ENCODE peak calls at places on chromosomes 7 and 10, in ten cellular contexts. Z is adrenal gland, O is brain microvascular endothelial cell, A is lower lobe of right lung, S is pancreas, I is SK-N-MC, L is skeletal muscle cell, B is right cardiac atrium, G is body of pancreas, C is cardiac muscle cell. F is an unnamed sample.

GRCh38 chr10:19889279-19889678 is 73.0 kb downstream of the PLXDC2 start:
- DNase-seq in G (no peak), C (no peak), B (no peak), S (no peak), I (no peak), L (no peak), O (no peak), Z (no peak), A (no peak), F (no peak)

GRCh38 chr10:88858493-88858892 is 6.8 kb upstream of the ANKRD22 start:
- DNase-seq in L (no peak), Z (no peak), C (no peak), A (no peak), S (no peak), B (no peak), G (no peak), I (no peak), O (no peak), F (no peak)

GRCh38 chr7:147412109-147412508 is 1178.5 kb upstream of the C7orf33 start:
- DNase-seq in C (peak), B (no peak), S (no peak), A (no peak), L (no peak), Z (no peak), I (no peak), G (no peak), O (no peak), F (no peak)

GRCh38 chr7:74193054-74193453 is 16.8 kb upstream of the LAT2 start:
- DNase-seq in B (no peak), O (no peak), C (no peak), G (no peak), I (no peak), A (no peak), Z (no peak), S (no peak), L (no peak), F (no peak)

GRCh38 chr7:33610918-33611317 is 294.4 kb upstream of the BMPER start:
- DNase-seq in B (no peak), Z (no peak), S (no peak), G (no peak), O (no peak), A (no peak), I (no peak), C (no peak), L (no peak), F (no peak)

GRCh38 chr10:119933179-119933578 is 40.6 kb downstream of the SEC23IP start:
- DNase-seq in I (no peak), Z (no peak), L (no peak), B (no peak), G (no peak), S (no peak), O (no peak), A (no peak), C (peak), F (peak)

GRCh38 chr10:23291551-23292334 is 52.9 kb downstream of the C10orf67 start:
- DNase-seq in B (no peak), A (no peak), I (no peak), S (peak), L (no peak), O (no peak), C (no peak), Z (no peak), G (peak), F (no peak)

GRCh38 chr10:6995846-6996245 is 415.0 kb downstream of the SFMBT2 start:
- DNase-seq in A (no peak), L (peak), B (no peak), O (no peak), G (no peak), I (no peak), S (no peak), Z (no peak), C (peak), F (no peak)

GRCh38 chr7:30474893-30475292 is 3.7 kb downstream of the NOD1 start:
- DNase-seq in S (no peak), Z (no peak), O (no peak), A (no peak), L (peak), G (peak), C (peak), B (no peak), I (no peak), F (no peak)

GRCh38 chr10:126904807-126905686 is at the start of gene DOCK1:
- DNase-seq in A (peak), G (peak), O (peak), L (peak), I (no peak), B (peak), C (peak), S (peak), Z (peak), F (no peak)

GRCh38 chr7:30744075-30744417 is 7.9 kb upstream of the INMT start:
- DNase-seq in C (no peak), G (no peak), I (no peak), Z (no peak), S (no peak), B (no peak), A (no peak), L (no peak), O (no peak), F (no peak)

GRCh38 chr7:97798036-97799019 is 66.4 kb downstream of the TAC1 start:
- DNase-seq in B (no peak), Z (no peak), C (no peak), A (no peak), I (no peak), S (no peak), G (no peak), O (no peak), L (no peak), F (no peak)

GRCh38 chr7:146129997-146130396 is 13.4 kb downstream of the CNTNAP2 start:
- DNase-seq in C (no peak), G (no peak), S (no peak), A (no peak), O (no peak), B (no peak), Z (no peak), L (no peak), I (no peak), F (no peak)

GRCh38 chr10:91043173-91043910 is 122.5 kb upstream of the ANKRD1 start:
- DNase-seq in S (no peak), O (peak), A (no peak), B (no peak), Z (no peak), L (no peak), I (no peak), C (peak), G (peak), F (peak)

GRCh38 chr7:100887186-100887954 is 2.1 kb downstream of the UFSP1 start:
- DNase-seq in S (no peak), O (no peak), C (no peak), I (no peak), G (no peak), A (peak), B (no peak), Z (peak), L (no peak), F (peak)

GRCh38 chr10:22681783-22682183 is 32.6 kb downstream of the PIP4K2A start:
- DNase-seq in S (peak), C (peak), I (no peak), B (no peak), L (peak), O (peak), Z (no peak), A (no peak), G (peak), F (no peak)

GRCh38 chr10:98394855-98395440 is 20.0 kb downstream of the PYROXD2 start:
- DNase-seq in I (no peak), C (no peak), L (no peak), Z (no peak), G (no peak), A (no peak), B (no peak), S (no peak), O (no peak), F (no peak)

GRCh38 chr7:95110707-95111106 is 203.3 kb downstream of the PPP1R9A start:
- DNase-seq in L (no peak), O (no peak), B (no peak), G (no peak), C (no peak), S (no peak), A (no peak), I (no peak), Z (no peak), F (no peak)

GRCh38 chr7:30708983-30709382 is 26.7 kb upstream of the CRHR2 start:
- DNase-seq in Z (no peak), G (peak), A (no peak), C (peak), S (no peak), B (peak), I (no peak), O (no peak), L (peak), F (no peak)

GRCh38 chr10:128087884-128088695 is 38.1 kb downstream of the MKI67 start:
- DNase-seq in G (no peak), L (no peak), O (no peak), I (no peak), Z (no peak), C (no peak), A (no peak), S (no peak), B (no peak), F (no peak)

GRCh38 chr10:35394411-35394851 is 58.1 kb downstream of the CCNY start:
- DNase-seq in L (no peak), O (no peak), C (no peak), A (peak), S (no peak), B (no peak), I (no peak), Z (no peak), G (no peak), F (no peak)

GRCh38 chr10:64505496-64505895 is 984.3 kb downstream of the REEP3 start:
- DNase-seq in I (no peak), C (no peak), G (no peak), O (no peak), A (no peak), L (no peak), B (no peak), S (no peak), Z (no peak), F (no peak)

GRCh38 chr7:101099969-101100781 is 14.9 kb downstream of the TRIM56 start:
- DNase-seq in A (peak), G (peak), L (peak), Z (peak), B (peak), S (peak), O (peak), C (peak), I (peak), F (no peak)

GRCh38 chr7:36986429-36987362 is 262.4 kb upstream of the AOAH start:
- DNase-seq in O (peak), I (no peak), L (no peak), G (peak), Z (peak), A (peak), C (peak), S (peak), B (peak), F (peak)

GRCh38 chr10:80131499-80131901 is 1.0 kb upstream of the PLAC9 start:
- DNase-seq in L (no peak), B (no peak), O (no peak), C (no peak), S (no peak), Z (no peak), G (no peak), A (no peak), I (no peak), F (no peak)
- H3K4me3 ChIP-seq in L (no peak), B (no peak), O (no peak), C (no peak), S (no peak), Z (no peak), G (no peak), A (no peak), I (no peak), F (no peak)

DNA sequence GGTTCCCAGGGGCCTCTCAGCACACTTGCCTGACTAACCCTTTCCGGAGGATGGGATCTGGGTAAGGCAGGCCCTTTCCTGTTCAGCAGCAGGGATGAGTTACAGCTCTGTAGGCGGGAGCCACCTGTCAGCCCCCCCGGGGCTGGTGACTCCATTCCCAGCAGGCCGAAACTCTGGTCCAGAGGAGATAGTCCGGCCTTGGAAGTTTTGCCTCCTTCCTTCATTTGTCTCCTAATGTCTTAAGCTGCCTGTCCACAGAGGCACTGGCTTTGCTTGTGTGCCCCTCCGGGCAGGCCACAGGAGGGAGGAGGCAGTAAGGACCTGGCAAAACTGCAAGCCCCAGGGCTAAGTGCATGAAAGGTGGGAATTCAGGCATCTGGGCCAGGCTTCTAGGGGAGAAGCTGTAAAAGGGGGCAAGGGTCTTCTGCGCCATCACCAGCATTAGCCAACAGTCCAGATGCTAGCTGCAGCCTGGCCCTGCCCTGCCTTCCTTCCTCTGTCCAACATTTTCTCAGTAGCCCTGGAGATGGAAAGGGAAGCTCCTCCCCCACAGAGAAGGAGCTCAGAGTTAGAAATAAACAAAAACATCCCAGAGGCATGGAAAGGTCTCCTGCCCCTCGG is 1.2 kb downstream of the ADIRF start:
- DNase-seq in A (no peak), O (no peak), S (no peak), C (peak), Z (peak), G (no peak), L (no peak), B (no peak), I (no peak), F (no peak)
- H3K4me3 ChIP-seq in A (peak), O (no peak), S (no peak), C (no peak), Z (peak), G (no peak), L (peak), B (peak), I (no peak), F (no peak)

DNA sequence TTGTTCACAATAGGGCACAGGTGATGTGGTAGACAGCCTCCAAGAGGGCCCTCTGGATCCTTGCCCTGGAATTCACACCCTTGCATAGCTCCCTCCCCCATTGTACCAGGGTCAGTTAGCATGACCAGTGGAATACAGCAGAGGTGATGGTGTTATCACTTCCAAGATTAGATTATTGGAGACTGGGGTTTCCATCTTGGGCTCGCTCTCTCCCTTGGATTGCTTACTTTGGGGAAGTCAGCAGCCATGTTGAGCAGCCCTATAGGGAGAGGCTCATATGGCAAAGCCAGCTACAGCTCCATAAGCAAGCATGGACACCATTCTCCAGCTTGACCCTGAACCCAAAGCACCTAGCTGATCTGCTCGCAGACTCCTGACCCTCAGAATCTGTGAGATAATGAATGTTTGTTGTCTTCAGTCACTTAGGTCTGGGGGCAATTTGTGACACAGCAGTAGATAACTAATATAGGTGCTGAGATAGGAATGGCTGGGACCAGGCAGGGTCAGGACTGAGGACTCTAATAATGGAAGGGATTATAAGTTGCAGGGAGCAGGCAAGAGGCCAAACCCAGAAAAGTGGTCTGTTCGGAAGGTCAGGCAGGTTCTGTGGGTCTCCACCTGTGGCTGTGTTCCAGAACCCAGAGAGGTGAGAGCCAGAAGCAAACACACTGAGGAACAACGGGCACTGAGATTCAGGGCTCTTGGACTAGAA is 22.9 kb downstream of the TBXAS1 start:
- DNase-seq in I (no peak), A (no peak), S (no peak), Z (no peak), C (no peak), O (no peak), G (no peak), B (no peak), L (no peak), F (no peak)
- H3K4me3 ChIP-seq in I (no peak), A (no peak), S (no peak), Z (no peak), C (no peak), O (no peak), G (no peak), B (no peak), L (no peak), F (no peak)

DNA sequence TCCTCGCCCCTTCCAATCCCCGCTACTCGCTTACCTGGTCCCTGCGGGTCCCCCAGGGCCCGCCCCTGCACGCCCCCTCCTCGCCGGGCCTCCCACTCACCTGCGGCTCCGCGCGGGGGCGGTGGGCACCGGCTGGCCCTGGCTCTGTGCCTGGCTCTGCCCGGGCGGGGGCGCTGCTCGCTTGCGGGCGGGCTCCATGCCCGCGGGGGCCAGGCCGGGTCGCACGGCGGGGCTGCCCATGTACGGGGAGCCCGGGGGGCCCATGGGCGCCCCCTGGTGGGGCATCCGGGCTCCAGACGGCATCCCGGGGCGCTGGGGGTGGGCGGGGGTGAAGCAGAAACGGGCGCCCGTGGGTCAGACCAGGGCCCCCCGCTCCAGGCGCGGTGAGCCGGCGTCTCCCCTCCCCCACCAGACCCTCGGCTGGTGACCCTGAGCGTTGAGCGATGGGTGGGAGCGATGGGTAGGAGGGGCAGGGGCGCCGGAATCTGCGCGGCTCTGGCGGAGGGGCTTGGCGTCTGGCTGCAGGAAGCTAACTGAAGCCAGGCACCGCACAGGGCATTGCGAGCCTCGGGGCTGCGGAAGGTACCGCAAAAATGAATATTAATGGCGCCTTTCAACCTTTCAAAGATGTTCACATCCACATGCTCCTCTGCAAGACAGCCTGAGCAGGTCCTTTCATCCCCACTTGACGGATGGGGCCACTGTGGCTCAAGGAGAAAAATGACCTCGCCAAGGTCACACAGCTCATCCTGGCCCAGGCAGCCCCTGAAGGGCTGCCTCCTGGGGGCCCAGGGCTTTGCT is 2.9 kb downstream of the SMARCD3 start:
- DNase-seq in L (no peak), G (no peak), A (peak), B (no peak), S (no peak), I (no peak), C (no peak), Z (peak), O (no peak), F (no peak)
- H3K4me3 ChIP-seq in L (peak), G (no peak), A (peak), B (peak), S (no peak), I (peak), C (peak), Z (peak), O (peak), F (peak)

GRCh38 chr10:74179124-74179710 is 28.2 kb downstream of the ADK start:
- DNase-seq in C (no peak), I (no peak), L (no peak), B (no peak), G (no peak), O (no peak), A (no peak), S (no peak), Z (no peak), F (no peak)
- H3K4me3 ChIP-seq in C (no peak), I (no peak), L (no peak), B (no peak), G (no peak), O (no peak), A (no peak), S (no peak), Z (no peak), F (no peak)